ENCODE peak calls at places on chromosome 18, in seven cellular contexts. F is dorsolateral prefrontal cortex, Y is spleen, H is A549, R is transverse colon, O is mammary epithelial cell, C is bronchial epithelial cell. D is an unnamed sample.
A peak's percentile ranks its signal among the peaks of the same experiment; 100 is the strongest.

GRCh38 chr18:12589419-12589818 is 68.5 kb downstream of the SPIRE1 start:
- DNase-seq in F (no peak), Y (no peak), H (no peak), R (no peak), O (no peak), C (no peak), D (no peak)

GRCh38 chr18:57107141-57107832 is 39.6 kb upstream of the BOD1L2 start:
- DNase-seq in F (no peak), Y (no peak), H (no peak), R (no peak), O (peak; percentile 20), C (peak; percentile 21), D (peak; percentile 25)

GRCh38 chr18:35117951-35118411 is 76.8 kb downstream of the MAPRE2 start:
- DNase-seq in F (no peak), Y (no peak), H (no peak), R (no peak), O (no peak), C (no peak), D (peak; percentile 64)

GRCh38 chr18:10442551-10442971 is 11.9 kb upstream of the APCDD1 start:
- DNase-seq in F (peak; percentile 48), Y (no peak), H (no peak), R (no peak), O (no peak), C (no peak), D (peak; percentile 50)

GRCh38 chr18:10565835-10566234 is 40.0 kb downstream of the NAPG start:
- DNase-seq in F (peak; percentile 79), Y (no peak), H (no peak), R (no peak), O (no peak), C (no peak), D (no peak)

GRCh38 chr18:24138884-24139616 is at the start of gene CABYR:
- DNase-seq in F (peak; percentile 92), Y (peak; percentile 90), H (peak; percentile 91), R (peak; percentile 72), O (peak; percentile 86), C (peak; percentile 76), D (peak; percentile 82)

GRCh38 chr18:68800075-68800474 is 2.2 kb downstream of the CCDC102B start:
- DNase-seq in F (no peak), Y (no peak), H (no peak), R (no peak), O (no peak), C (no peak), D (peak; percentile 25)

GRCh38 chr18:70494524-70494923 is 205.7 kb downstream of the SOCS6 start:
- DNase-seq in F (no peak), Y (no peak), H (no peak), R (no peak), O (no peak), C (no peak), D (no peak)

GRCh38 chr18:58527116-58528010 is 101.5 kb downstream of the ALPK2 start:
- DNase-seq in F (no peak), Y (no peak), H (peak; percentile 92), R (no peak), O (no peak), C (no peak), D (no peak)

GRCh38 chr18:70289351-70290330 is 796 bp downstream of the SOCS6 start:
- DNase-seq in F (no peak), Y (no peak), H (no peak), R (peak; percentile 49), O (peak; percentile 41), C (no peak), D (no peak)

GRCh38 chr18:26488417-26489009 is 59.8 kb downstream of the KCTD1 start:
- DNase-seq in F (no peak), Y (no peak), H (no peak), R (no peak), O (peak; percentile 88), C (peak; percentile 92), D (no peak)

GRCh38 chr18:32424696-32425095 is 46.0 kb downstream of the GAREM1 start:
- DNase-seq in F (no peak), Y (no peak), H (no peak), R (no peak), O (no peak), C (no peak), D (peak; percentile 3)

DNA sequence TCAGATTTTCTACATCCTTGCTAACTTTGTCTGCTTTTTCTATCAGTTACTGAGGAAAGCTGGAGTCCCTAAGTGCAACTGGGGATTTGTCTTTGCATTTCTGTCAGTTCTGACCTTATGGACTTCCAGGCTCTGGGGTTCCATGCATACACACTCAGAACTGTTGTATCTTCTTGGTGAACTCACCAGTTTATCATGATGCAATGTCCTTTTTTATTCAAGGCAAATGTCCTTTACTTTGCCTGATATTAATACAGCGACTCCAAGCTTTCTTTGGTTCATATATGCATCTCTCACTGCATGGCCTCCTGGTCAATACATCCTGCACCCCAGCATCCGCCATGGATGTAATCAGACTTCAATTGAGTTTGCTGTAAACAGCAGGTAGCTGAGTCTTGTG is 44.7 kb downstream of the SLC66A2 start:
- DNase-seq in F (no peak), Y (no peak), H (no peak), R (no peak), O (no peak), C (no peak), D (no peak)
- H3K4me3 ChIP-seq in F (no peak overlapping the region), Y (no peak overlapping the region), H (no peak overlapping the region), R (no peak overlapping the region), O (no peak overlapping the region), C (no peak overlapping the region), D (no peak overlapping the region)

GRCh38 chr18:75105551-75106254 is 103.2 kb downstream of the PTGR3 start:
- DNase-seq in F (no peak), Y (no peak), H (no peak), R (no peak), O (no peak), C (no peak), D (no peak)
- TF ChIP-seq CTCF in F (no peak), Y (no peak), H (no peak), R (no peak), O (no peak), C (no peak), D (no peak)

DNA sequence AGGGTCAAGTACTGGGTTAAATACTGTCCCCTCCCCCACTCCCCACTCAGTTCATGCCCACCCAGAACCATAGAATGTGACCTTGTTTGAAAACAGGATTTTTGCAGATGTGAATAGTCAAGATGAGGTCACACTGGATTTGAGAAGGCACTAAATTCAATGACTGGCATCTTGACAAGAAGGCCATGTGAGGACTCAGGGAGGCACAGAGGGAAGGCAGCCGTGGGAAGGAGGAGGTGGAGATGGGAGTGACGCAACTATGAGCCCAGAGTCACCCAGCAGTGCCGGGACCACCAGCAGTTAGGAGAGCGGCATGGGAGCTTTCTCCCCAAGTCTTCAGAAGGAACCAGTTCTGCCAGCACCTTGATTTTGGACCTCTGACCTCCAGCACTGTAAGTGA is 257.3 kb downstream of the BCL2 start:
- DNase-seq in F (no peak), Y (no peak), H (no peak), R (no peak), O (no peak), C (no peak), D (no peak)
- H3K4me3 ChIP-seq in F (no peak overlapping the region), Y (no peak overlapping the region), H (no peak overlapping the region), R (no peak overlapping the region), O (no peak overlapping the region), C (no peak overlapping the region), D (no peak overlapping the region)

GRCh38 chr18:29439398-29439797 is 1262.5 kb upstream of the CDH2 start:
- DNase-seq in F (no peak), Y (no peak), H (no peak), R (no peak), O (no peak), C (no peak), D (no peak)
- TF ChIP-seq CTCF in F (no peak), Y (no peak), H (no peak), R (no peak), O (peak; percentile 15), C (peak; percentile 13), D (peak; percentile 28)

DNA sequence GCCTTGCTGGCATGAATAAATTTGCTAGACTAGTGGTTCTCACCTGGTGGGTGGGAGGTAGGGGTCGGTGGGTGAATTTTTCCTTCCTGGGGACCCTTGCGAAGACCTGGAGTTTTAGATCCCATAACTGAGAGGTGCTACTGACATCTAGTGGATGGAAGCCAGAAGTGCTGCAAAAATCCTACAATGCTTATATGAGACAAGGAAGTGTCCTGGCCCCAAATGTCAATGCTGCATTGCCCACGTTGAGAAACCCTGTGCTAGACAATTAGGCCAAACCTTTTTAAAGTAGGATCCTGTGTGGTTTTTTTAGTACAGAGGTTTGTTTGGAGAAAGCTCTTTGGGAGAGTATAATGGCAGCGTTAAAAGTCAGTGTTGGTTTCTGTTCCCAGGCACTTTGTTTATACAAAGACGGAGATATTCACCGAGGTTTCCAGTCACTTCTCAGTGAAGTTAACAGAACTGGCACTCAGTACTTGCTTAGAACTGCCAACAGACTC is 9.6 kb downstream of the SERPINB8 start:
- DNase-seq in F (no peak), Y (no peak), H (peak; percentile 55), R (peak; percentile 47), O (peak; percentile 24), C (peak; percentile 65), D (peak; percentile 71)
- H3K4me3 ChIP-seq in F (no peak overlapping the region), Y (no peak overlapping the region), H (no peak overlapping the region), R (peak overlapping the region; percentile 35), O (no peak overlapping the region), C (no peak overlapping the region), D (peak overlapping the region; percentile 44)

DNA sequence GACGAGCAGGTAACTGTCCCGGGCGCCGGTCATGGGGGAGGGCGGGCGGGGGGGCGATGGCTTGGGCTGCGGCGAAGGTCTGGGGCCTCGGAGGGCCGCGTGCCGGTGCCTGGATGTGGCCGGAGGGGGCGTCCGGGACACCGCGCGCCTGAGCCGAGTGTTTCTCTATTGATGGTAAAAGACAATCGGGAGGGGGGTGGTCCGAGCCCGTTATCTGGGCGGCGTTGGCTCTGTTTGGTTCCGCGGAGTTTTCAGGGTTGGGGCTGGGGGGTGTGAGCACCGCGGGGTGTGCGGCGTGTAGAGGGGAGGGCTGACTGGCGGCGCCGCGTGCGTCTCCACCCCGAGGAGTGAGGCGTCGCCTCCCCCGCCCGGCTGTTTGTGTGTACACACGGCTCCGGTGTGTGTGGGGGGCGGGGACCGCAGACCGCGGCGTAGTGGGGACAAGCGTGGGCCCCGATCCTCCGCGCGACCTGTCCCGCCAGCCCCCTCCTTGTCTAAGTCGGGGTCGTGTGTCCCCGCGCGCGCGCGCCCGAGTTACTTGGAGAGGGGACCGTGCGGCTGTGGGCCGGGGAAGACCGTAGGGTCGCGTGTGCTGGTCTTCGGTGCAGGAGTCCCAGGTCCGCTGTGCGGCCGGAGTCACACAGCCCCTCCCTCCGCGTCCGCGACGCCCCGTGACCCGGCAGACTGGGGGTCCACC is 1.6 kb downstream of the CTIF start:
- DNase-seq in F (peak; percentile 67), Y (peak; percentile 89), H (peak; percentile 67), R (peak; percentile 77), O (peak; percentile 68), C (peak; percentile 36), D (peak; percentile 63)
- TF ChIP-seq CTCF in F (no peak), Y (no peak), H (no peak), R (peak; percentile 10), O (no peak), C (peak; percentile 19), D (peak; percentile 19)

D was measured in fibroblast of villous mesenchyme.